ENCODE peak calls at places on chromosomes 6 and 20, in ten cellular contexts. A is right lobe of liver, G is K562, J is HCT116, W is IMR-90, F is body of pancreas, M is GM12878, O is HepG2, N is upper lobe of left lung, U is heart left ventricle. K is an unnamed sample. For H3K27me3 and H3K4me1, the result is how much of the 10 kb centered on the place peaks cover.

GRCh38 chr6:37375376-37375775 is 21.6 kb downstream of the RNF8 start:
- ATAC-seq in A (no peak), G (no peak), J (no peak), W (no peak), F (no peak), M (no peak), O (no peak), N (no peak), U (no peak), K (no peak)

GRCh38 chr6:20936949-20937348 is 402.7 kb downstream of the CDKAL1 start:
- ATAC-seq in A (no peak), G (no peak), J (no peak), W (no peak), F (no peak), M (no peak), O (peak), N (no peak), U (no peak), K (no peak)

GRCh38 chr20:51016521-51016920 is 6.4 kb downstream of the KCNG1 start:
- ATAC-seq in A (no peak), G (no peak), J (no peak), W (no peak), F (no peak), M (no peak), O (no peak), N (no peak), U (no peak), K (no peak)

GRCh38 chr20:5835870-5836269 is 85.7 kb downstream of the SHLD1 start:
- ATAC-seq in A (no peak), G (no peak), J (no peak), W (peak), F (peak), M (no peak), O (no peak), N (no peak), U (no peak), K (no peak)

GRCh38 chr6:1424306-1424927 is 35.0 kb downstream of the FOXF2 start:
- ATAC-seq in A (peak), G (peak), J (peak), W (peak), F (peak), M (peak), O (peak), N (peak), U (no peak), K (peak)

GRCh38 chr6:138494312-138494711 is 5.0 kb downstream of the NHSL1 start:
- ATAC-seq in A (no peak), G (no peak), J (no peak), W (no peak), F (no peak), M (no peak), O (no peak), N (no peak), U (no peak), K (no peak)

GRCh38 chr6:92341224-92341623 is 1078.1 kb downstream of the EPHA7 start:
- ATAC-seq in A (no peak), G (no peak), J (no peak), W (peak), F (no peak), M (no peak), O (no peak), N (no peak), U (no peak), K (no peak)

GRCh38 chr20:34549291-34549928 is 9.1 kb upstream of the MAP1LC3A start:
- ATAC-seq in A (no peak), G (peak), J (peak), W (no peak), F (peak), M (peak), O (peak), N (peak), U (no peak), K (no peak)

GRCh38 chr6:145818796-145819195 is 4.2 kb upstream of the FBXO30 start:
- ATAC-seq in A (no peak), G (no peak), J (no peak), W (no peak), F (no peak), M (no peak), O (no peak), N (no peak), U (no peak), K (no peak)

GRCh38 chr6:87070750-87071149 is 24.2 kb downstream of the CGA start:
- ATAC-seq in A (no peak), G (peak), J (no peak), W (no peak), F (no peak), M (no peak), O (no peak), N (no peak), U (no peak), K (no peak)

GRCh38 chr6:143575840-143576498 is 64.4 kb upstream of the FUCA2 start:
- ATAC-seq in A (no peak), G (no peak), J (no peak), W (no peak), F (no peak), M (no peak), O (no peak), N (no peak), U (peak), K (peak)

GRCh38 chr6:499617-500016 is 108.1 kb downstream of the IRF4 start:
- ATAC-seq in A (no peak), G (no peak), J (no peak), W (no peak), F (no peak), M (peak), O (no peak), N (no peak), U (no peak), K (no peak)

GRCh38 chr20:34581341-34582189 is 23.0 kb downstream of the MAP1LC3A start:
- ATAC-seq in A (peak), G (no peak), J (no peak), W (peak), F (no peak), M (peak), O (no peak), N (peak), U (no peak), K (peak)

GRCh38 chr6:30025197-30025596 is 35.9 kb upstream of the POLR1H start:
- ATAC-seq in A (no peak), G (no peak), J (no peak), W (no peak), F (no peak), M (no peak), O (no peak), N (no peak), U (no peak), K (no peak)

GRCh38 chr6:89678531-89678930 is 40.0 kb upstream of the LYRM2 start:
- ATAC-seq in A (no peak), G (no peak), J (no peak), W (no peak), F (no peak), M (no peak), O (no peak), N (no peak), U (no peak), K (no peak)

GRCh38 chr6:12291785-12292604 is 1.8 kb downstream of the EDN1 start:
- ATAC-seq in A (peak), G (no peak), J (no peak), W (no peak), F (peak), M (peak), O (peak), N (peak), U (peak), K (no peak)

GRCh38 chr6:29527126-29527525 is 32.4 kb downstream of the UBD start:
- ATAC-seq in A (no peak), G (no peak), J (no peak), W (no peak), F (no peak), M (no peak), O (no peak), N (no peak), U (no peak), K (no peak)

GRCh38 chr20:5586720-5587119 is 163.5 kb upstream of the SHLD1 start:
- ATAC-seq in A (no peak), G (no peak), J (no peak), W (no peak), F (no peak), M (peak), O (no peak), N (no peak), U (no peak), K (no peak)

GRCh38 chr6:2857580-2858337 is 16.1 kb upstream of the SERPINB1 start:
- ATAC-seq in A (peak), G (peak), J (peak), W (peak), F (no peak), M (peak), O (peak), N (no peak), U (peak), K (no peak)

GRCh38 chr6:131937703-131938631 is 13.2 kb downstream of the CCN2 start:
- ATAC-seq in A (peak), G (no peak), J (no peak), W (peak), F (no peak), M (no peak), O (peak), N (no peak), U (peak), K (peak)

GRCh38 chr6:77511860-77512259 is 48.6 kb upstream of the HTR1B start:
- ATAC-seq in A (no peak), G (no peak), J (no peak), W (no peak), F (no peak), M (no peak), O (no peak), N (no peak), U (no peak), K (no peak)

GRCh38 chr6:37182736-37183590 is 13.0 kb downstream of the PIM1 start:
- ATAC-seq in A (peak), G (peak), J (no peak), W (no peak), F (no peak), M (peak), O (no peak), N (peak), U (peak), K (peak)

GRCh38 chr6:17886891-17887290 is 100.5 kb downstream of the KIF13A start:
- ATAC-seq in A (peak), G (no peak), J (no peak), W (no peak), F (no peak), M (no peak), O (no peak), N (no peak), U (peak), K (peak)

GRCh38 chr6:166830185-166830890 is 126.0 kb downstream of the RNASET2 start:
- ATAC-seq in A (peak), G (no peak), J (no peak), W (no peak), F (no peak), M (peak), O (no peak), N (no peak), U (no peak), K (no peak)

GRCh38 chr6:106092279-106092678 is 6.1 kb downstream of the PRDM1 start:
- ATAC-seq in A (no peak), G (no peak), J (no peak), W (no peak), F (no peak), M (no peak), O (no peak), N (no peak), U (no peak), K (no peak)

GRCh38 chr6:132506869-132507813 is 5.8 kb downstream of the STX7 start:
- ATAC-seq in A (no peak), G (no peak), J (no peak), W (no peak), F (no peak), M (no peak), O (no peak), N (no peak), U (no peak), K (no peak)

GRCh38 chr20:22716824-22717351 is 132.5 kb upstream of the FOXA2 start:
- ATAC-seq in A (no peak), G (no peak), J (no peak), W (peak), F (no peak), M (no peak), O (no peak), N (peak), U (peak), K (no peak)

GRCh38 chr6:45323656-45324224 is 4.4 kb upstream of the RUNX2 start:
- ATAC-seq in A (no peak), G (no peak), J (no peak), W (no peak), F (no peak), M (no peak), O (no peak), N (no peak), U (no peak), K (no peak)

GRCh38 chr6:128156315-128157111 is 255.7 kb upstream of the THEMIS start:
- ATAC-seq in A (no peak), G (no peak), J (no peak), W (no peak), F (no peak), M (peak), O (no peak), N (no peak), U (no peak), K (no peak)

GRCh38 chr6:156390621-156391378 is 386.4 kb upstream of the ARID1B start:
- ATAC-seq in A (no peak), G (no peak), J (no peak), W (no peak), F (no peak), M (no peak), O (no peak), N (no peak), U (no peak), K (no peak)

GRCh38 chr6:143468026-143468425 is 17.4 kb downstream of the PEX3 start:
- ATAC-seq in A (no peak), G (no peak), J (no peak), W (no peak), F (no peak), M (no peak), O (no peak), N (no peak), U (no peak), K (no peak)

GRCh38 chr6:128478230-128479047 is 42.0 kb downstream of the PTPRK start:
- ATAC-seq in A (peak), G (no peak), J (no peak), W (no peak), F (peak), M (no peak), O (peak), N (peak), U (peak), K (no peak)

GRCh38 chr6:167550936-167551633 is 226.2 kb downstream of the TTLL2 start:
- ATAC-seq in A (peak), G (peak), J (no peak), W (no peak), F (peak), M (no peak), O (peak), N (peak), U (peak), K (peak)

GRCh38 chr6:155889405-155889804 is 433.8 kb upstream of the NOX3 start:
- ATAC-seq in A (no peak), G (no peak), J (no peak), W (no peak), F (no peak), M (no peak), O (no peak), N (no peak), U (no peak), K (no peak)

GRCh38 chr20:64102647-64103354 is 4.6 kb downstream of the NPBWR2 start:
- ATAC-seq in A (no peak), G (peak), J (peak), W (no peak), F (peak), M (no peak), O (peak), N (no peak), U (no peak), K (no peak)
- H3K27me3 ChIP-seq in A (under half), G (half or more), J (under half), W (half or more), F (under half), M (under half), O (half or more), N (under half), U (under half), K (half or more)

DNA sequence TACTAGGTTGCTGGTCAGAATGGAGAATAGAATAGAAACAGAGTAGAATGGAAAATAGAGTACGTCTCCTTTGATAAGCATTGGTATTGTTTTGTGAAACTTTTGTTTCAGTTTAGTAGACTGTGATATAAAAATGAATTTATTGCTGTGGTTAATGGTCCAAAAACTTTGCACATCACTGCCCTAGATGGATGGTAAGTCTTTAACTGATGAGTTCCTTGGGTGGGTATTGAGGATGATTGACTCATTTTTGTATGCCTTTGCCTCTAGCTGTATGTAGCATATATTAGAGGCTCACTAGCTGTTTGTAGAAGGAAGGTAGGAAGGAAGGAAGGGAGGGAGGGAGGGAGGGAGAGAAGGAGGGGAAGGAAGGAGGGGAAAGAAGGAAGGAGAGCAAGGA is 48.3 kb downstream of the ZDHHC14 start:
- ATAC-seq in A (no peak), G (no peak), J (no peak), W (no peak), F (no peak), M (no peak), O (no peak), N (no peak), U (no peak), K (no peak)
- H3K4me1 ChIP-seq in A (under half), G (under half), J (under half), W (under half), F (half or more), M (under half), O (under half), N (under half), U (half or more), K (under half)

GRCh38 chr6:4134841-4135664 is at the start of gene ECI2:
- ATAC-seq in A (peak), G (peak), J (peak), W (peak), F (peak), M (peak), O (peak), N (peak), U (peak), K (peak)

GRCh38 chr6:4139272-4139671 is 3.9 kb upstream of the ECI2 start:
- ATAC-seq in A (no peak), G (no peak), J (no peak), W (no peak), F (no peak), M (no peak), O (no peak), N (no peak), U (no peak), K (no peak)

GRCh38 chr6:4133941-4134838 is 1.2 kb downstream of the ECI2 start:
- ATAC-seq in A (peak), G (peak), J (no peak), W (no peak), F (no peak), M (peak), O (no peak), N (no peak), U (no peak), K (no peak)

GRCh38 chr6:4136354-4136831 is 1.0 kb upstream of the ECI2 start:
- ATAC-seq in A (no peak), G (no peak), J (no peak), W (no peak), F (no peak), M (no peak), O (peak), N (no peak), U (no peak), K (no peak)

GRCh38 chr6:4135665-4136353 is 434 bp upstream of the ECI2 start:
- ATAC-seq in A (peak), G (peak), J (peak), W (peak), F (peak), M (peak), O (peak), N (peak), U (peak), K (peak)
- TF ChIP-seq POLR2A in A (peak), G (peak), J (peak), W (no peak), F (peak), M (peak), O (peak), N (peak), U (peak), K (peak)

DNA sequence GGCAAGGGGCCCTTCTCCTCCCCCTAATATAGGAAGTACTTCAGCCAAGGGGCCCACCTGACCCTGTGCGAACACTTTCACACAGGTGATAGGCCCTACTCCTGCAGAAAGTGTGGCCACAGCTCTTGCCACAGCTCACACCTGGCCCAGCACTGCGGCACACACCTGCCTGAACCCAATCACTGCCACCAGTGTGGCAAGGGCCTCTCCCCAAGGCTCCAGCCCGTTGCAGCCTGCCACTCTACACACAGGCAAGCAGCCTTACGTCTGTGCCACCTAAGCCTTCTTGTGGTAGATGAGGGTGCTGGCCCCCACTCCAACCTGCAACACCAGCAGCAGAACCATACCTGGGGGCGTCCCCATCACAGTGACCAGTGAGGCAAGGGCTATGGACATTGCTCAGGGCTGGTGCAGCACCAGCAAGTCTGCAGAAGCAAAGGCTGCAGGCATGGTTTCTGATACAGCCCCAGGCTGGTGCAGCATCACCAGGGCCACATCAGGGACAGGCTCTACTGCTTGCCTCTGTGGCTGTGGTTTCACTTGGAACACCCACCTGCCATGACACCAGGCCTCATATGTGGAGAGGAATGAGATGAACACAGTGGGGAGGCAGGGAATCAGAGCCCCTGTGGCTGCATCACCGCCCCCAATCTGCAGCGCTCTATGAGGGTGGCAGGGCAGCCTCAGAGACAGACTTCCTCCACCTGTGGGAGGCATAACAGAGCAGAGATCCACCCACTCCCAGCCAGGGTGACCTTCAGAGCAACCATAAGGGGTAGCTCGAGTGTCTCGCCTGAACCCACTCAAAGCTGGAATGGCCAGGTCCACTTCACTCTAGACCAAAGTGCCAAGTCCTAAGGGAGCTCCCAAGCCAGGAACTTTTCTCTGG is 7.7 kb downstream of the RING1 start:
- ATAC-seq in A (no peak), G (no peak), J (no peak), W (no peak), F (no peak), M (peak), O (peak), N (no peak), U (no peak), K (no peak)
- H3K27me3 ChIP-seq in A (under half), G (under half), J (under half), W (under half), F (under half), M (under half), O (half or more), N (under half), U (under half), K (under half)

GRCh38 chr20:4083103-4083864 is 67.9 kb upstream of the RNF24 start:
- ATAC-seq in A (no peak), G (peak), J (no peak), W (peak), F (peak), M (no peak), O (peak), N (no peak), U (no peak), K (no peak)
- H3K4me1 ChIP-seq in A (under half), G (half or more), J (under half), W (under half), F (under half), M (under half), O (under half), N (under half), U (under half), K (under half)

GRCh38 chr6:43059168-43060033 is at the start of the genes KLC4 and MRPL2:
- ATAC-seq in A (peak), G (peak), J (peak), W (peak), F (peak), M (peak), O (peak), N (peak), U (peak), K (peak)
- TF ChIP-seq POLR2A in A (peak), G (peak), J (no peak), W (peak), F (peak), M (peak), O (peak), N (peak), U (peak), K (peak)

K was measured in gastroesophageal sphincter.